ENCODE peak calls at places on chromosomes 2 and 18, in nine cellular contexts. G, S, P, F, C, H, D, O and K are unnamed samples. For H3K4me1, the result is how much of the 10 kb centered on the place peaks cover.

GRCh38 chr18:38552729-38553411 is 987.3 kb upstream of the CELF4 start:
- DNase-seq in G (no peak), S (no peak), P (no peak), F (no peak), C (no peak), H (peak), D (no peak), O (no peak), K (no peak)

GRCh38 chr2:75547345-75548035 is 13.2 kb downstream of the EVA1A start:
- DNase-seq in G (no peak), S (no peak), P (peak), F (no peak), C (no peak), H (no peak), D (peak), O (no peak), K (no peak)

GRCh38 chr18:8657873-8658521 is 47.4 kb upstream of the MTCL1 start:
- DNase-seq in G (no peak), S (no peak), P (peak), F (no peak), C (no peak), H (peak), D (peak), O (no peak), K (no peak)

GRCh38 chr18:78242796-78243195 is 736.8 kb upstream of the SALL3 start:
- DNase-seq in G (no peak), S (no peak), P (no peak), F (peak), C (no peak), H (no peak), D (no peak), O (no peak), K (peak)

GRCh38 chr2:171883275-171883893 is 10.7 kb downstream of the SLC25A12 start:
- DNase-seq in G (no peak), S (no peak), P (no peak), F (no peak), C (no peak), H (no peak), D (no peak), O (no peak), K (no peak)

GRCh38 chr2:222294996-222295367 is 3.8 kb downstream of the PAX3 start:
- DNase-seq in G (no peak), S (no peak), P (no peak), F (no peak), C (no peak), H (peak), D (peak), O (no peak), K (no peak)

GRCh38 chr2:174972924-174973323 is 32.3 kb downstream of the CHN1 start:
- DNase-seq in G (no peak), S (no peak), P (peak), F (no peak), C (no peak), H (no peak), D (no peak), O (no peak), K (no peak)

GRCh38 chr2:191303349-191304005 is 58.3 kb downstream of the MYO1B start:
- DNase-seq in G (no peak), S (no peak), P (no peak), F (no peak), C (no peak), H (no peak), D (no peak), O (no peak), K (no peak)

GRCh38 chr2:45700407-45701013 is 49.0 kb downstream of the PRKCE start:
- DNase-seq in G (no peak), S (no peak), P (no peak), F (no peak), C (no peak), H (no peak), D (peak), O (no peak), K (no peak)

GRCh38 chr2:208320686-208321085 is 54.6 kb downstream of the PIKFYVE start:
- DNase-seq in G (no peak), S (no peak), P (no peak), F (peak), C (peak), H (no peak), D (no peak), O (no peak), K (peak)

GRCh38 chr2:88452151-88452851 is at the start of gene FOXI3:
- DNase-seq in G (no peak), S (no peak), P (no peak), F (no peak), C (no peak), H (peak), D (peak), O (no peak), K (no peak)

DNA sequence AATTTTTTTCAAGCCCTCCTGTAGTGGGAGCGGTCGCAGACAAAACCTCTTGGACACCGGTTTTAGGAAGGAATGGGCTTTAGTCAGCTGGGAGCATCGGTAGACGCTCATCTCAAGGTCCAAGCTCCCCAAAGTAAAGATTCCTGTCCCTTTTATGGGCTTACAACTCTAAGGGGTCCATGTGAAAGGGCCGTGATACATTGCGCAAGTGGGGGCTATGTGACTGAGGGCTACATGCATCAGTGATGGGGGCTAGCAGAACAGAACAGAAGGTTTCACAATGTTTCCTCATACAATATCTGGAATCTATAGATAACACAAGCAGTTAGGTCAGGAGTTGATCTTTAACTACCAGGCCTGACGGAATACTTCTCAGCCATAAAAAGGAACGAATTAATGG is 62.5 kb downstream of the CAMKMT start:
- DNase-seq in G (no peak), S (no peak), P (no peak), F (no peak), C (no peak), H (no peak), D (no peak), O (no peak), K (no peak)
- H3K4me3 ChIP-seq in G (no peak), S (no peak), P (no peak), F (no peak), C (no peak), H (no peak), D (no peak), O (no peak), K (no peak)

DNA sequence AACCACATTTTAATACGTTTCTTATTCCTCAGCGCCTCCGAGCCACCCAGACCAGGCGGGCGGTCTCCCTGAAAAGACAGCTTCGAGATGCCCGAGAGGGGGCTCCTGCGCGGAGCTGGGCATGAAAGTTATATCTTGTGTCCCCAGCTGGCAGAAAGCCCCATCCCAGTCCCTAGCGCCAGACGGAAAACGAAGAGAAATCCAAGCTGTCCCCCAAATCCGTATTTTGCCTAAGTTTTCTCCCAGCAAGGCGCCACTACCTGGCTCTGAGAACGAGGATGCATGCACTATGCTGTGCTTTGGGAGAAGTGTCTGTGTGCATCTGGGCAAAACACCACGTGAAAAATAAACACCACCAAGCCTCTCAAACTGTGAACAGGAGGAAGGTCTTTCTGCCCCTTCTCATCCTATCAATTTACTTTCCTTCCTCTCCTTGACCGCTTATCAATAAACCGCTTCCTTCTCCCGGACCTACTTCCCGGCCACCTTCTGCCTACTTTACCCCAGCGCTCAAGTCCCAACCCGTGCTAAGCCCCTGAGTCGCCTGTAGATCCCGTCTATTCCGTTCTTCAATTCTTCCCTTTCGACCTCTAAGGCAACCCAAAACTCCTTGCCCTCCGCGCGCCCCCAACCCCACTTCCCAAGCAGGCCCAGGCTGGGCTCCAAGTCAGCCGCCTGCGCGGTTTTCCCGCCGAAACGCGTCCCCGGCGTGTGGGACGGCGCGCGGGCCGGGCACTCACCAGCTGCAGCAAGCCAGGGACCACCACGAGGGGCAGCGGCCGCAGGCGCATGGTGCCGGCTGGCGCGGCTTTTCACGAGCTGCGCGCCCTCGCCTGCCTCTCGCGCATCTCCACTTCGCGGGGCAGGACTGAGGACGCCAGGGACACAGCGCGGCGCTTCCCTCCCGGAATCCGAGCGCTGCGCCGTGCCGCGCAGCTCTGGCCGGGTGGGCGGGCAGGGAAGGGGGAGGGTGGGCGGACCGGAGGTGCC is at the start of gene NXPH2:
- DNase-seq in G (no peak), S (no peak), P (peak), F (no peak), C (no peak), H (peak), D (peak), O (no peak), K (no peak)
- H3K4me1 ChIP-seq in G (under half), S (under half), P (under half), F (under half), C (under half), H (under half), D (under half), O (under half), K (under half)

DNA sequence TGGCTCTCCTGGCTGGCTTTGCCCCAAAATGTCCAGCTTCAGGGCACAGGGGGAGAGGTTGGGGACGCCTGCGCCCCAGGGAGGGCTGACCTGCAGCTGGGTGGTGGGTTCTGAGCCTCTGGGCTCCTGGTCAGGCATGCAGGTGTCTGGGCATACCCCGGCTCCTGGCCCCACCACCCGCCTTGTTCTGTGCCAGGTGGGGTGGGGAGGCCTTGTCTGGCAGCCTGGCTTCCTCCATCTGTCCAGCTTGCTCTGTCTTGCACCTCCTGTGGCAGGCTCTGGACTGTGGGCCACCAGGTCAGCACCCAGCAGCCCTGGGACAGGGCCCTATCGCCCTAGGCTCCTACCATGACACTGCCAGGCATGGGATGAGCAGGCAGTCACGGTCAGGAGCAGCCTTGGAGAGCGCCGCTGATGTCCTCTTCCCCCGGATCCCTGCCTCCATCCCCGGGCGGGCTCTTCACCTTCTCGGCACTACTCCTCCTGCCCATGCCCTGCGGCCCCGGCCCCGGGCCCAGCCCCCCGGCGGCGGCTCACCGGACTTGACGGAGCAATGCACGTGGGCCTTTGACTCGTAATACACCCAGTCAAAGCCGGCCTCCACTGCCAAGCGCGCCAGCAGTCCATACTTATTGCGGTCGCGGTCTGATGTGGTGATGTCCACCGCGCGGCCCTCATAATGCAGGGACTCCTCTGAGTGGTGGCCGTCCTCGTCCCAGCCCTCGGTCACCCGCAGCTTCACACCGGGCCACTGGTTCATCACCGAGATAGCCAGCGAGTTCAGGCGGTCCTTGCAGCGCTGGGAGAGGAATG is 3.6 kb downstream of the IHH start:
- DNase-seq in G (no peak), S (no peak), P (no peak), F (no peak), C (no peak), H (peak), D (peak), O (no peak), K (no peak)
- H3K4me3 ChIP-seq in G (no peak), S (peak), P (no peak), F (no peak), C (no peak), H (no peak), D (peak), O (peak), K (peak)

GRCh38 chr2:134410831-134411231 is 157.0 kb downstream of the MGAT5 start:
- DNase-seq in G (no peak), S (no peak), P (no peak), F (no peak), C (no peak), H (no peak), D (no peak), O (peak), K (no peak)
- H3K4me1 ChIP-seq in G (under half), S (under half), P (under half), F (half or more), C (under half), H (under half), D (under half), O (under half), K (half or more)

DNA sequence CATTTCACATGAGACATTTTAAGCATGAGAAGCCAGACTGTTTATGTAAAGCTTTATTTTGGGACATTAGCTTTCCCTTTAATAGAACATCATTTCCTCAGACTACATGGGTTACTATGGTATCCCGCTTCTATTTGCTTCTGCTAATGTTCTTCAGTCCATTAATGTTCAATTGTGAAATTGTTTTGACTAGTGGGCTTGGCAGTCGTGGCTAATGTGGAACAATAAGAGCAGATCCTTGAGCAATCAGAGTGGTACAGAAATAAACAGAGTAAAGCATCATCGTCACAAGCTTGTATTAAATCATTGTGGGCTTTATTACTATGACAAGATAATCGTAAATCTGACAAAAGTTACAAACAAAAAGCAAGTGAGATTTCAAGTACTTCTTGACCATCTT is 60.2 kb downstream of the PDE1A start:
- DNase-seq in G (no peak), S (no peak), P (peak), F (no peak), C (no peak), H (no peak), D (no peak), O (no peak), K (no peak)
- H3K4me3 ChIP-seq in G (no peak), S (no peak), P (no peak), F (no peak), C (no peak), H (no peak), D (no peak), O (no peak), K (no peak)